ENCODE peak calls at places on chromosome 3, in four cellular contexts. V, D, I and A are unnamed samples.

GRCh38 chr3:177764377-177764912 is 567.2 kb upstream of the TBL1XR1 start:
- DNase-seq in D (no peak), I (no peak), V (no peak), A (no peak)

GRCh38 chr3:71521021-71521352 is 62.5 kb downstream of the FOXP1 start:
- DNase-seq in V (no peak), I (no peak), D (no peak), A (no peak)

GRCh38 chr3:16249336-16249735 is 15.4 kb downstream of the DPH3 start:
- DNase-seq in V (no peak), D (no peak), I (no peak), A (no peak)

GRCh38 chr3:55879901-55880331 is 392.8 kb upstream of the WNT5A start:
- DNase-seq in D (no peak), I (peak), V (no peak), A (no peak)

GRCh38 chr3:129277829-129278271 is 820 bp upstream of the HMCES start:
- DNase-seq in I (no peak), D (no peak), V (no peak), A (no peak)

GRCh38 chr3:100042144-100042543 is 72.2 kb downstream of the FILIP1L start:
- DNase-seq in D (no peak), I (peak), V (no peak), A (no peak)

GRCh38 chr3:105647047-105647446 is 221.8 kb downstream of the CBLB start:
- DNase-seq in V (no peak), D (no peak), I (peak), A (no peak)

GRCh38 chr3:157276801-157277200 is 116.9 kb upstream of the CCNL1 start:
- DNase-seq in I (no peak), D (no peak), V (no peak), A (no peak)

GRCh38 chr3:124075758-124076157 is 83.8 kb upstream of the ROPN1 start:
- DNase-seq in V (no peak), I (no peak), D (no peak), A (no peak)

GRCh38 chr3:182812123-182812522 is 18.8 kb downstream of the ATP11B start:
- DNase-seq in D (no peak), I (no peak), V (no peak), A (no peak)

GRCh38 chr3:81003817-81004216 is 757.6 kb downstream of the GBE1 start:
- DNase-seq in V (no peak), I (no peak), D (no peak), A (no peak)

GRCh38 chr3:33440578-33441321 is 545 bp upstream of the UBP1 start:
- DNase-seq in I (peak), D (peak), V (peak), A (peak)